ENCODE peak calls at places on chromosomes 11 and 22, in six cellular contexts. P is stomach; O is GM12865; X is mesothelial cell of epicardium; K is fibroblast of lung; W is CD8-positive, alpha-beta T cell. V is an unnamed sample.

GRCh38 chr22:49257551-49257951 is 570.1 kb downstream of the BRD1 start:
- DNase-seq in P (peak), O (no peak), X (no peak), K (no peak), W (no peak), V (no peak)

GRCh38 chr11:119641991-119642745 is 86.8 kb downstream of the NECTIN1 start:
- DNase-seq in P (no peak), O (peak), X (no peak), K (no peak), W (no peak), V (no peak)

GRCh38 chr11:66109294-66109693 is 39.2 kb downstream of the PACS1 start:
- DNase-seq in P (no peak), O (no peak), X (no peak), K (no peak), W (no peak), V (no peak)

GRCh38 chr11:17273668-17274321 is 2.7 kb upstream of the NUCB2 start:
- DNase-seq in P (no peak), O (peak), X (no peak), K (no peak), W (no peak), V (no peak)

GRCh38 chr11:29200776-29201574 is 815.9 kb downstream of the KCNA4 start:
- DNase-seq in P (no peak), O (no peak), X (no peak), K (no peak), W (no peak), V (no peak)

GRCh38 chr22:28029201-28029948 is 110.3 kb upstream of the PITPNB start:
- DNase-seq in P (peak), O (no peak), X (no peak), K (peak), W (no peak), V (no peak)

GRCh38 chr11:65435981-65436411 is 13.4 kb downstream of the NEAT1 start:
- DNase-seq in P (peak), O (no peak), X (no peak), K (no peak), W (no peak), V (no peak)

GRCh38 chr11:12195773-12196172 is 85.4 kb downstream of the MICAL2 start:
- DNase-seq in P (no peak), O (peak), X (no peak), K (no peak), W (peak), V (no peak)

GRCh38 chr11:66981976-66982578 is 7.0 kb downstream of the C11orf86 start:
- DNase-seq in P (peak), O (peak), X (peak), K (peak), W (peak), V (no peak)

GRCh38 chr11:22753401-22753800 is 76.2 kb downstream of the SVIP start:
- DNase-seq in P (no peak), O (no peak), X (no peak), K (no peak), W (no peak), V (no peak)

GRCh38 chr22:36856792-36857135 is 4.0 kb upstream of the NCF4 start:
- DNase-seq in P (no peak), O (no peak), X (no peak), K (no peak), W (no peak), V (no peak)

GRCh38 chr11:47905358-47906059 is 57.4 kb upstream of the NUP160 start:
- DNase-seq in P (no peak), O (no peak), X (no peak), K (peak), W (no peak), V (no peak)

GRCh38 chr11:66366844-66367477 is 4.6 kb downstream of the SLC29A2 start:
- DNase-seq in P (no peak), O (no peak), X (no peak), K (no peak), W (no peak), V (no peak)

GRCh38 chr11:134047586-134047999 is 21.3 kb upstream of the JAM3 start:
- DNase-seq in P (no peak), O (no peak), X (no peak), K (peak), W (no peak), V (no peak)

GRCh38 chr11:64298966-64299846 is 952 bp upstream of the CATSPERZ start:
- DNase-seq in P (peak), O (no peak), X (no peak), K (no peak), W (peak), V (no peak)

GRCh38 chr11:95495722-95496121 is 264.7 kb upstream of the SESN3 start:
- DNase-seq in P (no peak), O (no peak), X (no peak), K (no peak), W (no peak), V (no peak)

GRCh38 chr11:16881074-16881709 is 133.0 kb downstream of the PLEKHA7 start:
- DNase-seq in P (peak), O (peak), X (no peak), K (peak), W (no peak), V (no peak)

GRCh38 chr11:2559527-2560311 is 114.9 kb downstream of the KCNQ1 start:
- DNase-seq in P (no peak), O (no peak), X (peak), K (no peak), W (no peak), V (no peak)

GRCh38 chr22:43827926-43828710 is 16.0 kb upstream of the EFCAB6 start:
- DNase-seq in P (peak), O (no peak), X (no peak), K (no peak), W (no peak), V (no peak)

GRCh38 chr22:43827336-43827735 is 15.2 kb upstream of the EFCAB6 start:
- DNase-seq in P (no peak), O (no peak), X (no peak), K (no peak), W (no peak), V (no peak)

GRCh38 chr22:43829448-43829821 is 17.3 kb upstream of the EFCAB6 start:
- DNase-seq in P (no peak), O (no peak), X (no peak), K (peak), W (no peak), V (no peak)

GRCh38 chr22:43829904-43830851 is 18.1 kb upstream of the EFCAB6 start:
- DNase-seq in P (no peak), O (no peak), X (no peak), K (peak), W (no peak), V (no peak)

DNA sequence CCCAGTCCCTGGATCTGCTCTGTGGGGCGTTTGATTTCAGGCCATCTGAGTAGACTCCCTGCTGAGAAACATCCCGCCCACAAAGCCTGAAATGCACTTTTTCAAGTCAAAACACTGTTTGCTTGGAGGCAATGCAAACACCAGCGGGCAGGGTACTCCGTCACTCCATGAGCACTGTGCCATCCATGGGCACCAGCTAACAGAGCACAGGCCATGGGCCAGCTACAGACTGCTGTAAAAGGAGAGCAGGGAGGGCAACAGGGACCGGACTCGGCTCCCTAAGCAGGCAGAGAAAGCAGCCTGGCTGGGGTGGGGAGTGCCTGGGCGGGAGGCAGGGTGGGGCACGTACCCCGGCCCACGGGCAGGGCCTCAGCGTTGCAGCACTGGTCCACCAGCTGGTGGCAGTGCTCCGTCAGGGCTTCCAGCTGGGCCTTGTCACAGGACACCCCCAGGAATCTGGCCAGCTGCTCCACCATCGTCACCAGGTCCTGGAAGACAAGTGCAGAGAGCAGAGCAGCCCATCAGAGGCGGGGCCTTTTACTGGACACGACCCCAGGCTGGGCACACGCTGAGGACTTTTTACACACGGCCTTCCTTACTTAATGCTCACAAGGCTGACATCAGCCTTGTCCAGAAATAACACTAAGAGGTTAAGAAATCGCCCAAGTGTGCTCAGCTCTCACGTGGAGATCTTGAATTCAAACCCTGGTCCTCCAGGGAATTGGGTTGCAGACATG is 16.8 kb upstream of the EFCAB6 start:
- DNase-seq in P (no peak), O (no peak), X (no peak), K (peak), W (no peak), V (no peak)
- TF ChIP-seq CTCF in P (no peak), O (no peak), X (no peak), K (peak), W (no peak), V (no peak)

DNA sequence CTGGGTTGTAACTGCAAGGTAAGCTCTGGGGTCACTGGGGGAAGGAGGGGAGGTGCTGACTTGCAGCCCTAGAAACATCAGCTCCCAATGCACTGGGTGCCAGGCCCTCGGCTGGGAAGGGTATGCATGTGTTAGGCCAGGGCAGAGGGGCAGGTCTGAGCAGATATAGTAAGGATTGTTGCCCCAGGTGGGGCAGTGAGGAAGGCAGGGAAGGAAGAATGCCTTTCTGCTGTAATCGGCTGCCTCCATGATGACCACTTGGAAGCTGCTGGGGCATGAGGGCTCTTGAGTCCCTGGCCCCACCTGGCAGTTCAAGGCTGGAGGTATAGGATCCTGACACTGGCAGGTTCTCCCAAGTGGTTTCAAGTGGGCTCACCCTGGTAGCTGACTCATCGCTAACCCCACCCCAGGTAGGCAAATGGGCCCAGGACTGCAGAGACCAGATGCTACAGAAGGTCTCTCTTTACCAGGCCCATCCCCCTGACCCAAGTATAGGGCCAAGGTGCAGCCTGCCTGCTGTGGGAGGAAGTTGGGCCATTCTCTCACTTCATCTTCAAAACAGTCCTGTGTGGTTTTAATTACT is 56.7 kb downstream of the TIMP3 start:
- DNase-seq in P (no peak), O (no peak), X (no peak), K (no peak), W (no peak), V (no peak)
- TF ChIP-seq CTCF in P (no peak), O (no peak), X (no peak), K (no peak), W (no peak), V (no peak)

DNA sequence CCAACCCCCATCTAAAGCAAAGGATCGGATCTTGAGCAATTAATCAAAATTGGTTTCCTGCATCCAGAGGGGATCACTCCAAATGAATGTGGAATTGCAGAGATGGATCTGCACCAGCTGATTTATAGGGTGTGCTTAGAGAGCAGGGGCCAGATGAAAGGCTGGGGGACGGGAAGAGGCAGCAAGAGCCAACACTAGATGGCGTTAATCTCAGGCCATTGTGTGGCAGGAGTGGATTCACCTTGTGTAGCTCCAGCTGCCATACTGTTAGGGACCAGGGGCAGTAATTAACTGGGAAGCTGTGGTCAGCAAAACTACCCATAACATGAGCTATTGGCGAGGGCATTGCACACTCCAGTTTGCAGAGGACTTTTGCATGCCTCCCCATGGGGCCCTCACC is 35.6 kb downstream of the SERPINH1 start:
- DNase-seq in P (no peak), O (peak), X (no peak), K (no peak), W (no peak), V (peak)
- TF ChIP-seq CTCF in P (no peak), O (peak), X (no peak), K (peak), W (no peak), V (peak)

GRCh38 chr22:24270556-24271405 is at the start of gene SPECC1L:
- DNase-seq in P (peak), O (peak), X (peak), K (peak), W (peak), V (peak)
- TF ChIP-seq CTCF in P (no peak), O (peak), X (no peak), K (no peak), W (no peak), V (no peak)

V was measured in neural crest cell.